ENCODE peak calls at places on chromosomes 4 and X, in eight cellular contexts. One of them, this sample, is unnamed. For H3K36me3, the result is how much of the 10 kb centered on the place peaks cover.

GRCh38 chr4:82865592-82865991 is 25.4 kb downstream of the SEC31A start:
- DNase-seq in left lung: no peak
- DNase-seq in cardiac muscle cell: no peak
- DNase-seq in lung: no peak
- DNase-seq in ovary: no peak
- DNase-seq in mucosa of descending colon: peak
- DNase-seq in astrocyte: peak
- DNase-seq in uterus: no peak
- DNase-seq in this sample: no peak

GRCh38 chrX:45323387-45323786 is 122.7 kb upstream of the DIPK2B start:
- DNase-seq in cardiac muscle cell: no peak
- DNase-seq in left lung: no peak
- DNase-seq in uterus: no peak
- DNase-seq in mucosa of descending colon: no peak
- DNase-seq in lung: no peak
- DNase-seq in ovary: no peak
- DNase-seq in astrocyte: no peak
- DNase-seq in this sample: peak

GRCh38 chrX:134604701-134605271 is 53.5 kb downstream of the PLAC1 start:
- DNase-seq in left lung: peak
- DNase-seq in mucosa of descending colon: no peak
- DNase-seq in ovary: peak
- DNase-seq in lung: peak
- DNase-seq in cardiac muscle cell: peak
- DNase-seq in astrocyte: no peak
- DNase-seq in uterus: no peak
- DNase-seq in this sample: peak

GRCh38 chrX:101409043-101409442 is 1.0 kb downstream of the HNRNPH2 start:
- DNase-seq in mucosa of descending colon: no peak
- DNase-seq in lung: no peak
- DNase-seq in astrocyte: no peak
- DNase-seq in uterus: no peak
- DNase-seq in ovary: no peak
- DNase-seq in cardiac muscle cell: no peak
- DNase-seq in left lung: no peak
- DNase-seq in this sample: no peak

GRCh38 chrX:70133303-70134115 is at the start of gene IGBP1:
- DNase-seq in cardiac muscle cell: peak
- DNase-seq in astrocyte: peak
- DNase-seq in uterus: peak
- DNase-seq in lung: peak
- DNase-seq in ovary: peak
- DNase-seq in mucosa of descending colon: peak
- DNase-seq in left lung: peak
- DNase-seq in this sample: peak

GRCh38 chrX:124211312-124211942 is 121.0 kb upstream of the TEX13D start:
- DNase-seq in lung: no peak
- DNase-seq in uterus: no peak
- DNase-seq in left lung: no peak
- DNase-seq in astrocyte: no peak
- DNase-seq in cardiac muscle cell: peak
- DNase-seq in mucosa of descending colon: no peak
- DNase-seq in ovary: no peak
- DNase-seq in this sample: no peak

GRCh38 chrX:120562569-120562926 is 1.8 kb upstream of the CUL4B start:
- DNase-seq in ovary: peak
- DNase-seq in lung: no peak
- DNase-seq in left lung: no peak
- DNase-seq in uterus: no peak
- DNase-seq in cardiac muscle cell: no peak
- DNase-seq in astrocyte: no peak
- DNase-seq in mucosa of descending colon: no peak
- DNase-seq in this sample: no peak

GRCh38 chr4:55116450-55116849 is 8.9 kb downstream of the KDR start:
- DNase-seq in left lung: no peak
- DNase-seq in mucosa of descending colon: no peak
- DNase-seq in lung: no peak
- DNase-seq in uterus: no peak
- DNase-seq in astrocyte: peak
- DNase-seq in cardiac muscle cell: no peak
- DNase-seq in ovary: no peak
- DNase-seq in this sample: no peak

GRCh38 chrX:153812220-153812619 is 17.8 kb downstream of the SSR4 start:
- DNase-seq in cardiac muscle cell: no peak
- DNase-seq in ovary: no peak
- DNase-seq in left lung: no peak
- DNase-seq in uterus: no peak
- DNase-seq in lung: no peak
- DNase-seq in astrocyte: no peak
- DNase-seq in mucosa of descending colon: no peak
- DNase-seq in this sample: no peak

GRCh38 chr4:147589586-147589985 is 27.6 kb upstream of the TMEM184C start:
- DNase-seq in astrocyte: no peak
- DNase-seq in uterus: no peak
- DNase-seq in cardiac muscle cell: no peak
- DNase-seq in ovary: peak
- DNase-seq in mucosa of descending colon: no peak
- DNase-seq in lung: no peak
- DNase-seq in left lung: no peak
- DNase-seq in this sample: no peak

GRCh38 chr4:825063-825968 is 613 bp downstream of the CPLX1 start:
- DNase-seq in mucosa of descending colon: no peak
- DNase-seq in cardiac muscle cell: peak
- DNase-seq in uterus: no peak
- DNase-seq in ovary: no peak
- DNase-seq in left lung: peak
- DNase-seq in astrocyte: no peak
- DNase-seq in lung: no peak
- DNase-seq in this sample: peak

GRCh38 chr4:6367313-6367945 is 97.8 kb downstream of the WFS1 start:
- DNase-seq in ovary: no peak
- DNase-seq in left lung: no peak
- DNase-seq in astrocyte: no peak
- DNase-seq in lung: no peak
- DNase-seq in cardiac muscle cell: no peak
- DNase-seq in uterus: no peak
- DNase-seq in mucosa of descending colon: no peak
- DNase-seq in this sample: no peak

GRCh38 chr4:173270312-173271027 is 63.7 kb downstream of the HMGB2 start:
- DNase-seq in astrocyte: peak
- DNase-seq in lung: no peak
- DNase-seq in left lung: no peak
- DNase-seq in cardiac muscle cell: peak
- DNase-seq in mucosa of descending colon: no peak
- DNase-seq in uterus: no peak
- DNase-seq in ovary: peak
- DNase-seq in this sample: peak

GRCh38 chrX:20545538-20545937 is 278.8 kb upstream of the RPS6KA3 start:
- DNase-seq in ovary: no peak
- DNase-seq in left lung: no peak
- DNase-seq in lung: no peak
- DNase-seq in cardiac muscle cell: no peak
- DNase-seq in astrocyte: peak
- DNase-seq in mucosa of descending colon: no peak
- DNase-seq in uterus: no peak
- DNase-seq in this sample: no peak

GRCh38 chrX:116357317-116357716 is 79.1 kb upstream of the SLC6A14 start:
- DNase-seq in ovary: no peak
- DNase-seq in cardiac muscle cell: no peak
- DNase-seq in left lung: no peak
- DNase-seq in astrocyte: no peak
- DNase-seq in uterus: no peak
- DNase-seq in lung: no peak
- DNase-seq in mucosa of descending colon: no peak
- DNase-seq in this sample: no peak

GRCh38 chrX:34377645-34378044 is 245.5 kb upstream of the FAM47A start:
- DNase-seq in mucosa of descending colon: no peak
- DNase-seq in lung: no peak
- DNase-seq in astrocyte: no peak
- DNase-seq in uterus: no peak
- DNase-seq in left lung: no peak
- DNase-seq in ovary: no peak
- DNase-seq in cardiac muscle cell: no peak
- DNase-seq in this sample: no peak

GRCh38 chrX:53239474-53239873 is 14.5 kb upstream of the KDM5C start:
- DNase-seq in cardiac muscle cell: no peak
- DNase-seq in mucosa of descending colon: no peak
- DNase-seq in lung: no peak
- DNase-seq in uterus: no peak
- DNase-seq in left lung: no peak
- DNase-seq in ovary: no peak
- DNase-seq in astrocyte: no peak
- DNase-seq in this sample: peak

GRCh38 chr4:2954358-2955185 is 8.6 kb downstream of the NOP14 start:
- DNase-seq in uterus: no peak
- DNase-seq in cardiac muscle cell: no peak
- DNase-seq in ovary: no peak
- DNase-seq in mucosa of descending colon: peak
- DNase-seq in astrocyte: no peak
- DNase-seq in left lung: no peak
- DNase-seq in lung: no peak
- DNase-seq in this sample: no peak

GRCh38 chr4:100738388-100739165 is 220.8 kb upstream of the EMCN start:
- DNase-seq in ovary: no peak
- DNase-seq in left lung: no peak
- DNase-seq in uterus: peak
- DNase-seq in mucosa of descending colon: peak
- DNase-seq in cardiac muscle cell: peak
- DNase-seq in astrocyte: peak
- DNase-seq in lung: no peak
- DNase-seq in this sample: peak

GRCh38 chr4:2794707-2795557 is 2.0 kb downstream of the SH3BP2 start:
- DNase-seq in lung: peak
- DNase-seq in astrocyte: peak
- DNase-seq in mucosa of descending colon: peak
- DNase-seq in left lung: peak
- DNase-seq in uterus: peak
- DNase-seq in ovary: peak
- DNase-seq in cardiac muscle cell: no peak
- DNase-seq in this sample: peak

GRCh38 chr4:42150653-42151567 is 1.5 kb downstream of the BEND4 start:
- DNase-seq in ovary: no peak
- DNase-seq in uterus: no peak
- DNase-seq in astrocyte: no peak
- DNase-seq in mucosa of descending colon: peak
- DNase-seq in left lung: no peak
- DNase-seq in cardiac muscle cell: peak
- DNase-seq in lung: no peak
- DNase-seq in this sample: no peak

GRCh38 chr4:70818921-70819320 is 20.8 kb downstream of the GRSF1 start:
- DNase-seq in left lung: no peak
- DNase-seq in uterus: no peak
- DNase-seq in astrocyte: no peak
- DNase-seq in mucosa of descending colon: no peak
- DNase-seq in ovary: no peak
- DNase-seq in cardiac muscle cell: no peak
- DNase-seq in lung: no peak
- DNase-seq in this sample: no peak
- H3K36me3 ChIP-seq in left lung: half or more
- H3K36me3 ChIP-seq in uterus: under half
- H3K36me3 ChIP-seq in astrocyte: under half
- H3K36me3 ChIP-seq in mucosa of descending colon: under half
- H3K36me3 ChIP-seq in ovary: under half
- H3K36me3 ChIP-seq in cardiac muscle cell: under half
- H3K36me3 ChIP-seq in lung: under half
- H3K36me3 ChIP-seq in this sample: under half

DNA sequence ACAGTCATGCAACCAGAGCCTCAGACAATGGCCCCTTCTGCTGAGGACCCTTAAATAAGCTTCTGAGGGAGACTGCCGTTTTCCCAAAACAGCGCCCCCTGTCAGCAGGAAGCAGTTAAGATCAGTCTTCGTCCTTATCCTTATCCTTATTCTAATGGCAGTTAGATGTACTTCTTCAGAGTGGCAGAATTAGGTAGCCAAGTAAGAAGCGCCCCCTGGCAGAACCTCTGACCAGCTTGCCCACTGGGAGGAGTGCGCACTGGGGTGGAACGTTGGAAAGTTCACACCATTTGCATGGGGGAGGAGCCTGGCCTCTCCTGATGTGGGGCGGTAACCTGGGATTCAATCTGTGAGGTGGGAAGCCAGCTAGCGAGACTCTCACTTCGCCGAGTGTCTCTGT is 133.6 kb upstream of the QRFPR start:
- DNase-seq in ovary: no peak
- DNase-seq in lung: no peak
- DNase-seq in left lung: no peak
- DNase-seq in uterus: no peak
- DNase-seq in mucosa of descending colon: no peak
- DNase-seq in astrocyte: no peak
- DNase-seq in cardiac muscle cell: no peak
- DNase-seq in this sample: no peak
- TF ChIP-seq CTCF in ovary: no peak
- TF ChIP-seq CTCF in lung: no peak
- TF ChIP-seq CTCF in left lung: no peak
- TF ChIP-seq CTCF in uterus: no peak
- TF ChIP-seq CTCF in mucosa of descending colon: no peak
- TF ChIP-seq CTCF in astrocyte: no peak
- TF ChIP-seq CTCF in cardiac muscle cell: no peak
- TF ChIP-seq CTCF in this sample: no peak

GRCh38 chrX:130053236-130053635 is 57.1 kb downstream of the ELF4 start:
- DNase-seq in ovary: no peak
- DNase-seq in astrocyte: no peak
- DNase-seq in left lung: no peak
- DNase-seq in uterus: no peak
- DNase-seq in mucosa of descending colon: no peak
- DNase-seq in lung: no peak
- DNase-seq in cardiac muscle cell: no peak
- DNase-seq in this sample: no peak

GRCh38 chrX:130051176-130051845 is 59.0 kb downstream of the ELF4 start:
- DNase-seq in mucosa of descending colon: no peak
- DNase-seq in uterus: no peak
- DNase-seq in cardiac muscle cell: no peak
- DNase-seq in lung: no peak
- DNase-seq in astrocyte: no peak
- DNase-seq in left lung: no peak
- DNase-seq in ovary: no peak
- DNase-seq in this sample: no peak

GRCh38 chrX:130047416-130047815 is 62.9 kb downstream of the ELF4 start:
- DNase-seq in cardiac muscle cell: no peak
- DNase-seq in astrocyte: no peak
- DNase-seq in lung: no peak
- DNase-seq in left lung: no peak
- DNase-seq in mucosa of descending colon: no peak
- DNase-seq in uterus: no peak
- DNase-seq in ovary: no peak
- DNase-seq in this sample: no peak

GRCh38 chrX:130048686-130049222 is 61.5 kb downstream of the ELF4 start:
- DNase-seq in ovary: no peak
- DNase-seq in cardiac muscle cell: no peak
- DNase-seq in uterus: no peak
- DNase-seq in lung: no peak
- DNase-seq in astrocyte: no peak
- DNase-seq in mucosa of descending colon: no peak
- DNase-seq in left lung: no peak
- DNase-seq in this sample: no peak

GRCh38 chrX:130049821-130050220 is 60.5 kb downstream of the ELF4 start:
- DNase-seq in ovary: no peak
- DNase-seq in uterus: no peak
- DNase-seq in lung: no peak
- DNase-seq in left lung: no peak
- DNase-seq in cardiac muscle cell: no peak
- DNase-seq in astrocyte: no peak
- DNase-seq in mucosa of descending colon: no peak
- DNase-seq in this sample: no peak
- H3K36me3 ChIP-seq in ovary: under half
- H3K36me3 ChIP-seq in uterus: under half
- H3K36me3 ChIP-seq in lung: under half
- H3K36me3 ChIP-seq in left lung: half or more
- H3K36me3 ChIP-seq in cardiac muscle cell: under half
- H3K36me3 ChIP-seq in astrocyte: under half
- H3K36me3 ChIP-seq in mucosa of descending colon: under half
- H3K36me3 ChIP-seq in this sample: under half

GRCh38 chrX:68685722-68686683 is 38.5 kb downstream of the STARD8 start:
- DNase-seq in ovary: peak
- DNase-seq in lung: peak
- DNase-seq in uterus: peak
- DNase-seq in mucosa of descending colon: peak
- DNase-seq in astrocyte: peak
- DNase-seq in left lung: peak
- DNase-seq in cardiac muscle cell: peak
- DNase-seq in this sample: no peak
- TF ChIP-seq CTCF in ovary: no peak
- TF ChIP-seq CTCF in lung: no peak
- TF ChIP-seq CTCF in uterus: no peak
- TF ChIP-seq CTCF in mucosa of descending colon: no peak
- TF ChIP-seq CTCF in astrocyte: no peak
- TF ChIP-seq CTCF in left lung: no peak
- TF ChIP-seq CTCF in cardiac muscle cell: peak
- TF ChIP-seq CTCF in this sample: no peak